ENCODE peak calls at places on chromosomes 1 and 21, in eight cellular contexts. X, P, E, M, Z, O, K and S are unnamed samples.
A peak's percentile ranks its signal among the peaks of the same experiment; 100 is the strongest.

GRCh38 chr1:41626146-41626545 is 141.7 kb upstream of the EDN2 start:
- DNase-seq in X (no peak), P (no peak), E (no peak), M (peak; percentile 72), Z (no peak), O (no peak), K (no peak), S (no peak)

GRCh38 chr1:241470361-241470760 is 49.2 kb downstream of the FH start:
- DNase-seq in X (no peak), P (no peak), E (no peak), M (no peak), Z (no peak), O (no peak), K (no peak), S (no peak)

GRCh38 chr1:211133393-211133840 is 531 bp downstream of the KCNH1 start:
- DNase-seq in X (peak; percentile 6), P (peak; percentile 51), E (no peak), M (peak; percentile 51), Z (no peak), O (no peak), K (peak; percentile 14), S (no peak)

GRCh38 chr1:222240536-222241181 is 307.2 kb downstream of the HHIPL2 start:
- DNase-seq in X (peak; percentile 75), P (no peak), E (peak; percentile 6), M (no peak), Z (peak; percentile 29), O (no peak), K (no peak), S (peak; percentile 78)

GRCh38 chr1:101653482-101653946 is 343.2 kb downstream of the OLFM3 start:
- DNase-seq in X (peak; percentile 31), P (no peak), E (peak; percentile 17), M (no peak), Z (no peak), O (no peak), K (no peak), S (no peak)

GRCh38 chr1:214404571-214405213 is 123.7 kb downstream of the SMYD2 start:
- DNase-seq in X (peak; percentile 60), P (no peak), E (no peak), M (no peak), Z (no peak), O (no peak), K (no peak), S (peak; percentile 80)

GRCh38 chr1:230299148-230300006 is 126.8 kb downstream of the PGBD5 start:
- DNase-seq in X (no peak), P (no peak), E (no peak), M (peak; percentile 26), Z (no peak), O (peak; percentile 6), K (no peak), S (no peak)

GRCh38 chr1:33119532-33120217 is 38.7 kb downstream of the AZIN2 start:
- DNase-seq in X (peak; percentile 19), P (no peak), E (no peak), M (no peak), Z (no peak), O (no peak), K (no peak), S (no peak)

GRCh38 chr1:6859415-6860343 is 74.4 kb downstream of the CAMTA1 start:
- DNase-seq in X (peak; percentile 97), P (no peak), E (peak; percentile 93), M (no peak), Z (peak; percentile 91), O (peak; percentile 65), K (no peak), S (peak; percentile 95)

GRCh38 chr1:156750932-156751723 is at the start of gene HDGF:
- DNase-seq in X (peak; percentile 34), P (no peak), E (no peak), M (peak; percentile 87), Z (no peak), O (peak; percentile 60), K (peak; percentile 69), S (peak; percentile 53)

GRCh38 chr1:11761988-11762406 is at the start of gene C1orf167:
- DNase-seq in X (no peak), P (no peak), E (no peak), M (no peak), Z (no peak), O (no peak), K (no peak), S (no peak)

GRCh38 chr1:154129392-154129970 is 25.4 kb downstream of the NUP210L start:
- DNase-seq in X (peak; percentile 29), P (no peak), E (no peak), M (no peak), Z (no peak), O (no peak), K (no peak), S (no peak)

GRCh38 chr1:235357485-235358378 is 9.5 kb upstream of the TBCE start:
- DNase-seq in X (no peak), P (no peak), E (no peak), M (no peak), Z (no peak), O (no peak), K (no peak), S (no peak)

GRCh38 chr1:174158767-174159252 is 510 bp upstream of the RABGAP1L start:
- DNase-seq in X (no peak), P (no peak), E (no peak), M (no peak), Z (no peak), O (no peak), K (no peak), S (no peak)

GRCh38 chr1:58812926-58813325 is 29.1 kb upstream of the JUN start:
- DNase-seq in X (no peak), P (no peak), E (no peak), M (no peak), Z (no peak), O (no peak), K (no peak), S (peak; percentile 19)

GRCh38 chr1:51048670-51049069 is 53.4 kb upstream of the C1orf185 start:
- DNase-seq in X (no peak), P (no peak), E (no peak), M (no peak), Z (no peak), O (no peak), K (no peak), S (no peak)

GRCh38 chr1:203858055-203858454 is 3.3 kb upstream of the SNRPE start:
- DNase-seq in X (peak; percentile 50), P (no peak), E (peak; percentile 80), M (no peak), Z (peak; percentile 15), O (no peak), K (no peak), S (peak; percentile 54)

GRCh38 chr21:39527664-39528381 is 76.1 kb downstream of the SH3BGR start:
- DNase-seq in X (no peak), P (no peak), E (no peak), M (no peak), Z (no peak), O (no peak), K (no peak), S (no peak)

GRCh38 chr1:194362327-194362726 is 1175.9 kb upstream of the B3GALT2 start:
- DNase-seq in X (no peak), P (no peak), E (no peak), M (no peak), Z (no peak), O (no peak), K (no peak), S (no peak)

GRCh38 chr1:116537439-116537838 is 33.4 kb downstream of the CD58 start:
- DNase-seq in X (peak; percentile 75), P (no peak), E (no peak), M (no peak), Z (no peak), O (peak; percentile 53), K (no peak), S (peak; percentile 86)

GRCh38 chr1:36023098-36023769 is 60.7 kb upstream of the TEKT2 start:
- DNase-seq in X (peak; percentile 64), P (no peak), E (no peak), M (no peak), Z (no peak), O (no peak), K (no peak), S (no peak)

DNA sequence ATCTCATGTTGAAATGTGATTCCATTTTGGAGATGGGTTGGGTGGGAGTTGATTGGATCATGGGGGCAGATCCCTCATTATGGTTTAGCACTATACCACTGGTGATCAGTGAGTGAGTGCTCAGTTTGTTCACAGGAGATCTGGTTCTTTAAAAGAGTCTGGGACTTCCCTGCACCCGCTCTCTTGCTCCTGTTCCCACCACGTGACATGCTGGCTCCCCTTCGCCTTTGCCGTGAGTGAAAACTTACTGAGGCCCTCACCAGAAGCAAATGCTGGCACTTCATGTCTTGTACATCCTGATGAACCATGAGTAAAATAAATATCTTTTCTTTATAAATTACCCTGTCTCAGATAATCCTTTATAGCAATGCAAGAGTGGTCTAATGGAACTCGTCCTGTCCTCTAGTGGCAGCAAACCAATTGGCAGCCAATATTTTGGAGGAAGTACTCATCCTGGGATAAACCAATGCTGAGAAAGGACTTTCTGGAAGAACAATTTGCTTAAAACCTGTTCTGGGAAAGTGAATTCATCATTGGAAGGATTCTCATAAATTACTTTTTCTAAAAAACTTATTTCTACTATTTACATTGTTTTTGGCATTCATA is 27.8 kb upstream of the CYP4A11 start:
- DNase-seq in X (no peak), P (no peak), E (no peak), M (no peak), Z (no peak), O (no peak), K (no peak), S (no peak)
- TF ChIP-seq CTCF in X (no peak), P (no peak), E (no peak), M (no peak), Z (peak; percentile 9), O (no peak), K (no peak), S (no peak)

DNA sequence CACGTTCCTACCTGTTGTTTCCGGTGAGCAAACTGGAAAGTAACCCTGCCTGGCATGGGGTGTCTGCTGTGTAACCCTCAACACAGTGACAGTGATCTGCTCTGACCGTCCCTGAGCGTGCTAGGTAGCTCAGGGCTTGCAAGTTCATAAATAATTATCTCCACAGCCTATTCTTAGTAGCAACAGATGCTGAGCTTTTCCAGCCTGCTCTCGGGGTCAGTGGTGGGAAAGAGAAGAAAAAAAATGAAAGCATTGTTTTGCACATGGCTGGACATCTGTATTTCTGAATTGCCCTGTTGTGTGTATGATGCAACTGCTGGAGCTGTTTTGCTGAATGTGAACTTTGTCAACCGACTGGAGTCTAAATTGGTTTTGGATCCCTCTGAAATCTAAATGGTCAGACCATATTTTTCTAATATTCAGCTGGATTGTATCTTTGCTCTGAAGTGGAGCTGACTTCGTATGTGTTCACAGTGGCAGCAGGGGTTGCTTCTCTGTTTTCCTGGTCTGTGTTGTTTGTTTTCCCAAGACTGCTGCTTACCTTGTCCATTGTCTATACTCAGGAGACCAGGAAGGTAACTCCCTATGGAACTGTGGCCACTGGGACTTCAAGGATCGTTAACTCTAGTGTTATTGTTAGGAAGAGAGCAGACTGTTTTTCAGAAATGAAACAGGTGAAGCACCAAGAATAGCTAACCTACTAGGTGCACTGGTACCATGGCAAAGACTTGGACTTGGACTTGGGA is 27.0 kb downstream of the TGFB2 start:
- DNase-seq in X (peak; percentile 87), P (no peak), E (no peak), M (no peak), Z (no peak), O (no peak), K (no peak), S (peak; percentile 86)
- H3K4me3 ChIP-seq in X (no peak overlapping the region), P (no peak overlapping the region), E (no peak overlapping the region), M (peak overlapping the region; percentile 6), Z (no peak overlapping the region), O (no peak overlapping the region), K (no peak overlapping the region), S (no peak overlapping the region)

GRCh38 chr1:119449964-119450363 is 35.0 kb downstream of the HSD3B2 start:
- DNase-seq in X (no peak), P (no peak), E (no peak), M (no peak), Z (no peak), O (no peak), K (no peak), S (no peak)
- TF ChIP-seq CTCF in X (no peak), P (no peak), E (no peak), M (no peak), Z (no peak), O (no peak), K (no peak), S (no peak)

GRCh38 chr1:94928293-94928939 is 1.5 kb upstream of the CNN3 start:
- DNase-seq in X (no peak), P (no peak), E (no peak), M (no peak), Z (no peak), O (no peak), K (no peak), S (no peak)
- H3K4me3 ChIP-seq in X (peak overlapping the region; percentile 62), P (peak overlapping the region; percentile 88), E (peak overlapping the region; percentile 86), M (peak overlapping the region; percentile 71), Z (peak overlapping the region; percentile 81), O (no peak overlapping the region), K (peak overlapping the region; percentile 94), S (peak overlapping the region; percentile 76)